ENCODE peak calls at places on chromosomes 7 and 10, in nine cellular contexts. Z is astrocyte of the cerebellum; Y is activated CD4-positive, alpha-beta T cell treated with anti-CD3 and anti-CD28 coated beads for 48 hours; J is anterior cingulate cortex; H is brain microvascular endothelial cell; F is stimulated activated CD4-positive, alpha-beta T cell treated with anti-CD3 and anti-CD28 coated beads, Interleukin-12 subunit alpha, Interleukin-12 subunit beta, amount 100 ng/mL, for 4 hours; K is glutamatergic neuron; C is AG04450; G is activated T-helper 1 cell treated with anti-CD3 and anti-CD28 coated beads, Interleukin-12 subunit alpha, Interleukin-12 subunit beta, Interleukin-2, Interleukin-4 antibody, amounts not matched to agents 30 ng/mL and 10 ng/mL and 1 ng/mL, durations not matched to agents 14 hours and 24 hours and 36 hours. E is an unnamed sample.

GRCh38 chr7:87564290-87564963 is 36.3 kb downstream of the ABCB1 start:
- DNase-seq in Z (no peak), Y (peak; percentile 37), J (no peak), H (no peak), F (peak; percentile 1), K (no peak), C (no peak), G (no peak), E (no peak)

GRCh38 chr7:47866120-47866519 is 82.1 kb downstream of the PKD1L1 start:
- DNase-seq in Z (no peak), Y (no peak), J (no peak), H (no peak), F (no peak), K (no peak), C (no peak), G (no peak), E (no peak)

GRCh38 chr7:98387544-98388226 is 13.2 kb downstream of the BAIAP2L1 start:
- DNase-seq in Z (no peak), Y (no peak), J (no peak), H (no peak), F (no peak), K (no peak), C (no peak), G (no peak), E (no peak)

GRCh38 chr10:74842301-74842700 is 15.9 kb downstream of the KAT6B start:
- DNase-seq in Z (no peak), Y (no peak), J (no peak), H (no peak), F (no peak), K (no peak), C (no peak), G (no peak), E (no peak)

GRCh38 chr10:49053053-49053997 is 62.0 kb downstream of the VSTM4 start:
- DNase-seq in Z (no peak), Y (no peak), J (no peak), H (no peak), F (no peak), K (no peak), C (no peak), G (no peak), E (no peak)

GRCh38 chr7:116380030-116380429 is 119.5 kb upstream of the CAV2 start:
- DNase-seq in Z (no peak), Y (no peak), J (no peak), H (no peak), F (no peak), K (no peak), C (no peak), G (no peak), E (no peak)

GRCh38 chr7:117250245-117250644 is 72.6 kb downstream of the WNT2 start:
- DNase-seq in Z (no peak), Y (no peak), J (no peak), H (no peak), F (no peak), K (no peak), C (no peak), G (no peak), E (no peak)

GRCh38 chr10:104322416-104322782 is 15.9 kb downstream of the ITPRIP start:
- DNase-seq in Z (no peak), Y (no peak), J (no peak), H (no peak), F (no peak), K (no peak), C (no peak), G (no peak), E (no peak)

GRCh38 chr10:81733547-81733946 is 141.4 kb upstream of the NRG3 start:
- DNase-seq in Z (no peak), Y (no peak), J (no peak), H (no peak), F (no peak), K (no peak), C (no peak), G (no peak), E (no peak)

GRCh38 chr10:24518981-24519597 is 204.6 kb downstream of the ARHGAP21 start:
- DNase-seq in Z (peak; percentile 43), Y (peak; percentile 60), J (peak; percentile 20), H (peak; percentile 57), F (peak; percentile 11), K (peak; percentile 71), C (peak; percentile 21), G (peak; percentile 17), E (no peak)

GRCh38 chr7:155377837-155378579 is 79.9 kb upstream of the EN2 start:
- DNase-seq in Z (no peak), Y (no peak), J (no peak), H (no peak), F (no peak), K (peak; percentile 56), C (no peak), G (no peak), E (no peak)

GRCh38 chr7:132901241-132901640 is 180.6 kb downstream of the CHCHD3 start:
- DNase-seq in Z (no peak), Y (no peak), J (no peak), H (no peak), F (no peak), K (no peak), C (no peak), G (no peak), E (no peak)

GRCh38 chr7:5758753-5759330 is 22.6 kb downstream of the RNF216 start:
- DNase-seq in Z (no peak), Y (no peak), J (no peak), H (no peak), F (no peak), K (no peak), C (no peak), G (no peak), E (peak; percentile 28)

GRCh38 chr10:119689016-119689564 is 36.8 kb upstream of the INPP5F start:
- DNase-seq in Z (no peak), Y (no peak), J (no peak), H (no peak), F (no peak), K (no peak), C (no peak), G (no peak), E (no peak)

GRCh38 chr10:843703-844102 is 87.8 kb downstream of the LARP4B start:
- DNase-seq in Z (peak; percentile 55), Y (no peak), J (no peak), H (no peak), F (no peak), K (no peak), C (no peak), G (no peak), E (no peak)

GRCh38 chr10:3754727-3755439 is 30.1 kb downstream of the KLF6 start:
- DNase-seq in Z (no peak), Y (peak; percentile 34), J (no peak), H (peak; percentile 90), F (no peak), K (no peak), C (no peak), G (no peak), E (no peak)

GRCh38 chr10:23158370-23158769 is 33.7 kb upstream of the PTF1A start:
- DNase-seq in Z (peak; percentile 29), Y (peak; percentile 52), J (peak; percentile 13), H (peak; percentile 47), F (peak; percentile 21), K (peak; percentile 59), C (peak; percentile 30), G (no peak), E (peak; percentile 21)

GRCh38 chr7:152636436-152636835 is 39.5 kb downstream of the XRCC2 start:
- DNase-seq in Z (no peak), Y (no peak), J (no peak), H (no peak), F (no peak), K (no peak), C (no peak), G (no peak), E (no peak)

GRCh38 chr7:120857558-120858298 is at the start of gene TSPAN12:
- DNase-seq in Z (peak; percentile 19), Y (peak; percentile 64), J (peak; percentile 58), H (peak; percentile 63), F (peak; percentile 36), K (peak; percentile 88), C (no peak), G (peak; percentile 40), E (peak; percentile 38)

GRCh38 chr10:131997366-131998049 is 15.8 kb upstream of the BNIP3 start:
- DNase-seq in Z (peak; percentile 9), Y (no peak), J (peak; percentile 12), H (peak; percentile 70), F (no peak), K (no peak), C (peak; percentile 74), G (no peak), E (no peak)

GRCh38 chr10:116147162-116147906 is 125.7 kb downstream of the GFRA1 start:
- DNase-seq in Z (no peak), Y (peak; percentile 9), J (no peak), H (no peak), F (no peak), K (peak; percentile 80), C (no peak), G (no peak), E (no peak)

GRCh38 chr10:69089638-69090599 is 2.0 kb downstream of the SRGN start:
- DNase-seq in Z (no peak), Y (peak; percentile 86), J (no peak), H (peak; percentile 64), F (peak; percentile 61), K (no peak), C (no peak), G (peak; percentile 83), E (no peak)

GRCh38 chr10:77493851-77494788 is 143.5 kb downstream of the KCNMA1 start:
- DNase-seq in Z (peak; percentile 51), Y (no peak), J (no peak), H (no peak), F (no peak), K (no peak), C (no peak), G (no peak), E (no peak)

GRCh38 chr10:110495731-110496552 is 1.8 kb upstream of the DUSP5 start:
- DNase-seq in Z (peak; percentile 77), Y (peak; percentile 81), J (peak; percentile 8), H (peak; percentile 93), F (peak; percentile 62), K (peak; percentile 27), C (peak; percentile 59), G (peak; percentile 37), E (no peak)

GRCh38 chr7:79495544-79496272 is 42.2 kb upstream of the MAGI2 start:
- DNase-seq in Z (peak; percentile 66), Y (no peak), J (no peak), H (peak; percentile 74), F (no peak), K (no peak), C (peak; percentile 59), G (no peak), E (no peak)

GRCh38 chr7:97844036-97844435 is 28.2 kb downstream of the ASNS start:
- DNase-seq in Z (no peak), Y (no peak), J (no peak), H (no peak), F (no peak), K (no peak), C (no peak), G (no peak), E (no peak)

GRCh38 chr10:96863922-96864543 is 31.9 kb downstream of the LCOR start:
- DNase-seq in Z (no peak), Y (no peak), J (no peak), H (no peak), F (no peak), K (no peak), C (no peak), G (no peak), E (no peak)

GRCh38 chr7:30464231-30464660 is 14.3 kb downstream of the NOD1 start:
- DNase-seq in Z (no peak), Y (no peak), J (no peak), H (no peak), F (no peak), K (no peak), C (no peak), G (no peak), E (no peak)

GRCh38 chr10:71285180-71285545 is 33.9 kb upstream of the SLC29A3 start:
- DNase-seq in Z (no peak), Y (peak; percentile 49), J (peak; percentile 14), H (no peak), F (peak; percentile 28), K (peak; percentile 75), C (no peak), G (no peak), E (no peak)

GRCh38 chr7:391411-391951 is 101.5 kb downstream of the FOXL3 start:
- DNase-seq in Z (no peak), Y (no peak), J (no peak), H (no peak), F (no peak), K (no peak), C (no peak), G (no peak), E (no peak)

GRCh38 chr10:47406870-47407648 is 23.0 kb upstream of the ZNF488 start:
- DNase-seq in Z (peak; percentile 45), Y (no peak), J (no peak), H (peak; percentile 66), F (no peak), K (no peak), C (peak; percentile 13), G (no peak), E (no peak)

E was measured in GDM1.